ENCODE peak calls at places on chromosomes 4 and X, in nine cellular contexts. J is ovary, B is aorta, T is body of pancreas, H is Panc1, X is transverse colon, R is PC-3, I is brain microvascular endothelial cell, M is endothelial cell of umbilical vein. D is an unnamed sample.

GRCh38 chr4:100504086-100504874 is 13.5 kb downstream of the EMCN start:
- DNase-seq in J (no peak), B (no peak), T (no peak), H (no peak), X (no peak), R (no peak), I (peak; percentile 51), M (no peak), D (no peak)

GRCh38 chr4:187814737-187815465 is 180.7 kb upstream of the ZFP42 start:
- DNase-seq in J (no peak), B (no peak), T (peak; percentile 56), H (no peak), X (no peak), R (no peak), I (no peak), M (no peak), D (peak; percentile 46)

GRCh38 chrX:34880656-34881055 is 61.9 kb upstream of the FAM47B start:
- DNase-seq in J (no peak), B (no peak), T (no peak), H (no peak), X (no peak), R (peak; percentile 63), I (peak; percentile 57), M (no peak), D (no peak)

GRCh38 chr4:184968784-184969201 is 49.5 kb upstream of the HELT start:
- DNase-seq in J (no peak), B (peak; percentile 58), T (peak; percentile 59), H (no peak), X (peak; percentile 89), R (peak; percentile 78), I (no peak), M (no peak), D (peak; percentile 75)

GRCh38 chr4:15769202-15769601 is 8.9 kb upstream of the CD38 start:
- DNase-seq in J (no peak), B (no peak), T (no peak), H (no peak), X (no peak), R (no peak), I (no peak), M (no peak), D (no peak)

GRCh38 chr4:147678796-147679549 is 5.0 kb downstream of the PRMT9 start:
- DNase-seq in J (no peak), B (no peak), T (no peak), H (no peak), X (no peak), R (peak; percentile 7), I (no peak), M (no peak), D (peak; percentile 3)

GRCh38 chr4:184466634-184467033 is 7.7 kb downstream of the IRF2 start:
- DNase-seq in J (no peak), B (no peak), T (no peak), H (no peak), X (no peak), R (no peak), I (no peak), M (no peak), D (no peak)

GRCh38 chr4:88378691-88379559 is at the start of gene HERC6:
- DNase-seq in J (peak; percentile 82), B (peak; percentile 88), T (peak; percentile 92), H (peak; percentile 46), X (peak; percentile 83), R (peak; percentile 71), I (peak; percentile 77), M (peak; percentile 81), D (peak; percentile 96)

GRCh38 chrX:151920101-151920500 is 7.4 kb downstream of the MAGEA4 start:
- DNase-seq in J (peak; percentile 7), B (no peak), T (no peak), H (no peak), X (no peak), R (no peak), I (no peak), M (no peak), D (no peak)

GRCh38 chrX:38514014-38514854 is 47.1 kb upstream of the TSPAN7 start:
- DNase-seq in J (no peak), B (no peak), T (no peak), H (no peak), X (no peak), R (no peak), I (no peak), M (no peak), D (no peak)

GRCh38 chr4:82851902-82852750 is 38.8 kb downstream of the SEC31A start:
- DNase-seq in J (no peak), B (no peak), T (no peak), H (no peak), X (no peak), R (peak; percentile 60), I (no peak), M (peak; percentile 61), D (peak; percentile 39)

GRCh38 chrX:118726887-118727685 is at the start of gene IL13RA1:
- DNase-seq in J (peak; percentile 85), B (peak; percentile 90), T (peak; percentile 90), H (peak; percentile 74), X (peak; percentile 85), R (peak; percentile 92), I (peak; percentile 58), M (peak; percentile 86), D (peak; percentile 85)

GRCh38 chr4:14184265-14184664 is 556.7 kb upstream of the BOD1L1 start:
- DNase-seq in J (peak; percentile 33), B (no peak), T (no peak), H (no peak), X (no peak), R (no peak), I (no peak), M (peak; percentile 49), D (peak; percentile 11)
- H3K27ac ChIP-seq in J (no peak overlapping the region), B (no peak overlapping the region), T (no peak overlapping the region), H (no peak overlapping the region), X (no peak overlapping the region), R (no peak overlapping the region), I (no peak overlapping the region), M (no peak overlapping the region), D (no peak overlapping the region)

GRCh38 chr4:153432971-153433752 is 33.0 kb upstream of the TMEM131L start:
- DNase-seq in J (no peak), B (no peak), T (peak; percentile 94), H (peak; percentile 50), X (peak; percentile 74), R (peak; percentile 91), I (peak; percentile 78), M (peak; percentile 45), D (peak; percentile 78)
- H3K4me3 ChIP-seq in J (no peak overlapping the region), B (no peak overlapping the region), T (no peak overlapping the region), H (no peak overlapping the region), X (no peak overlapping the region), R (no peak overlapping the region), I (no peak overlapping the region), M (no peak overlapping the region), D (no peak overlapping the region)

GRCh38 chrX:44012484-44013096 is 39.4 kb upstream of the NDP start:
- DNase-seq in J (no peak), B (no peak), T (peak; percentile 53), H (peak; percentile 84), X (peak; percentile 9), R (peak; percentile 95), I (peak; percentile 61), M (peak; percentile 69), D (peak; percentile 3)
- H3K27ac ChIP-seq in J (no peak overlapping the region), B (no peak overlapping the region), T (no peak overlapping the region), H (no peak overlapping the region), X (no peak overlapping the region), R (peak overlapping the region; percentile 71), I (no peak overlapping the region), M (peak overlapping the region; percentile 52), D (no peak overlapping the region)

GRCh38 chr4:153026947-153027346 is 90.8 kb downstream of the FHDC1 start:
- DNase-seq in J (no peak), B (no peak), T (no peak), H (no peak), X (no peak), R (no peak), I (no peak), M (no peak), D (no peak)

GRCh38 chr4:153027879-153028278 is 91.8 kb downstream of the FHDC1 start:
- DNase-seq in J (no peak), B (no peak), T (no peak), H (no peak), X (no peak), R (no peak), I (no peak), M (no peak), D (no peak)

GRCh38 chr4:153023692-153024394 is 87.7 kb downstream of the FHDC1 start:
- DNase-seq in J (no peak), B (no peak), T (no peak), H (no peak), X (peak; percentile 14), R (no peak), I (no peak), M (no peak), D (peak; percentile 64)

GRCh38 chr4:153024466-153024865 is 88.3 kb downstream of the FHDC1 start:
- DNase-seq in J (no peak), B (no peak), T (no peak), H (no peak), X (no peak), R (no peak), I (no peak), M (no peak), D (no peak)

DNA sequence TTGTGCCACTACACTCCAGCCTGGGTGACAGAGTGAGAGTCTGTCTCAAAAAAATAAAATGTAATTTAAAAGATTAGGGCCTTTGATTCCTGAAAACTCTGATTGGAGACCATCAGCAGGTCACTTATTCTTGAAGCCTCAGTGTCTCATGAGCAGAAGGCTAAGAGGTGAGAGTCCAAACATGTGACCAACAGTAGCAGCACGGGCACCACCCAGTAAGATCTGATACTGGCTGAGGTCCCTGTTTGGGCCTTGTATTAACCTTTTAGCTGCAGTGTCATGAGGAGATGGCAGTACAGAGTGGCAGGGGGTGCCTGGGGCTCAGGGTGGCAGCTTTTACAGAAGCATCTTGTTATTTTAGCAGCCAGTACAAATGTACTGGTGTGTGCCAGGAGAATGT is 89.3 kb downstream of the FHDC1 start:
- DNase-seq in J (no peak), B (no peak), T (no peak), H (no peak), X (peak; percentile 19), R (no peak), I (no peak), M (no peak), D (peak; percentile 83)
- H3K4me3 ChIP-seq in J (no peak overlapping the region), B (no peak overlapping the region), T (no peak overlapping the region), H (no peak overlapping the region), X (no peak overlapping the region), R (no peak overlapping the region), I (no peak overlapping the region), M (no peak overlapping the region), D (no peak overlapping the region)

GRCh38 chr4:170022211-170022610 is 4.0 kb downstream of the MFAP3L start:
- DNase-seq in J (no peak), B (no peak), T (no peak), H (no peak), X (no peak), R (no peak), I (no peak), M (no peak), D (no peak)
- H3K27ac ChIP-seq in J (no peak overlapping the region), B (no peak overlapping the region), T (no peak overlapping the region), H (no peak overlapping the region), X (no peak overlapping the region), R (no peak overlapping the region), I (no peak overlapping the region), M (no peak overlapping the region), D (no peak overlapping the region)

GRCh38 chrX:47629419-47630210 is at the start of gene CFP:
- DNase-seq in J (no peak), B (no peak), T (no peak), H (no peak), X (no peak), R (no peak), I (no peak), M (no peak), D (no peak)
- H3K4me3 ChIP-seq in J (no peak within 1 kb of the TSS), B (no peak within 1 kb of the TSS), T (no peak within 1 kb of the TSS), H (no peak within 1 kb of the TSS), X (no peak within 1 kb of the TSS), R (no peak within 1 kb of the TSS), I (no peak within 1 kb of the TSS), M (no peak within 1 kb of the TSS), D (no peak within 1 kb of the TSS)

D was measured in small intestine.